ENCODE peak calls at places on chromosome 14, in five cellular contexts. Z is body of pancreas; C is tibial artery; V is activated CD8-positive, alpha-beta T cell treated with anti-CD3 and anti-CD28 coated beads for 36 hours; K is AG09319. M is an unnamed sample.

GRCh38 chr14:73008501-73008900 is 18.4 kb downstream of the ZFYVE1 start:
- DNase-seq in Z (no peak), K (no peak), V (no peak), C (no peak), M (no peak)

GRCh38 chr14:105867961-105868599 is 341.7 kb downstream of the TMEM121 start:
- DNase-seq in K (no peak), Z (peak), C (peak), V (no peak), M (no peak)

GRCh38 chr14:102415671-102416070 is 52.9 kb downstream of the TECPR2 start:
- DNase-seq in C (no peak), Z (no peak), K (no peak), V (no peak), M (no peak)

GRCh38 chr14:69097974-69098373 is 54.9 kb downstream of the DCAF5 start:
- DNase-seq in K (no peak), V (no peak), Z (no peak), C (no peak), M (no peak)

GRCh38 chr14:73743431-73743931 is 29.3 kb upstream of the PNMA1 start:
- DNase-seq in V (peak), Z (no peak), C (no peak), K (no peak), M (no peak)

GRCh38 chr14:89284368-89285058 is 132.5 kb downstream of the FOXN3 start:
- DNase-seq in K (peak), V (no peak), Z (peak), C (peak), M (no peak)

GRCh38 chr14:66119805-66120204 is 366.4 kb upstream of the CCDC196 start:
- DNase-seq in K (no peak), C (no peak), V (no peak), Z (no peak), M (no peak)

GRCh38 chr14:104373055-104373854 is 206.3 kb upstream of the C14orf180 start:
- DNase-seq in V (no peak), K (no peak), C (no peak), Z (no peak), M (no peak)

GRCh38 chr14:104927901-104928300 is 3.2 kb downstream of the PLD4 start:
- DNase-seq in V (no peak), C (no peak), K (no peak), Z (no peak), M (no peak)

GRCh38 chr14:34043627-34044372 is 92.9 kb upstream of the EGLN3 start:
- DNase-seq in Z (no peak), K (no peak), C (no peak), V (peak), M (no peak)

GRCh38 chr14:33307691-33308369 is 369.2 kb downstream of the NPAS3 start:
- DNase-seq in V (no peak), C (peak), Z (no peak), K (peak), M (no peak)

GRCh38 chr14:31835049-31835448 is 242.1 kb upstream of the ARHGAP5 start:
- DNase-seq in K (no peak), Z (no peak), C (no peak), V (no peak), M (no peak)

GRCh38 chr14:68482772-68483395 is 310.0 kb downstream of the ZFP36L1 start:
- DNase-seq in V (no peak), C (no peak), K (no peak), Z (no peak), M (no peak)

GRCh38 chr14:100872641-100873071 is 30.9 kb downstream of the RTL1 start:
- DNase-seq in V (no peak), C (peak), K (no peak), Z (no peak), M (no peak)

GRCh38 chr14:99689266-99690236 is 5.5 kb downstream of the CYP46A1 start:
- DNase-seq in K (no peak), Z (no peak), C (no peak), V (no peak), M (no peak)

GRCh38 chr14:67717048-67717447 is 15.4 kb downstream of the RDH12 start:
- DNase-seq in K (no peak), C (no peak), Z (no peak), V (no peak), M (no peak)

GRCh38 chr14:69654109-69654508 is 42.7 kb downstream of the SUSD6 start:
- DNase-seq in Z (no peak), K (no peak), V (no peak), C (no peak), M (peak)

GRCh38 chr14:104537613-104537988 is 42.0 kb upstream of the C14orf180 start:
- DNase-seq in C (no peak), V (no peak), Z (no peak), K (no peak), M (no peak)

GRCh38 chr14:53432378-53432802 is 279.3 kb upstream of the DDHD1 start:
- DNase-seq in C (no peak), K (no peak), Z (no peak), V (no peak), M (no peak)
- TF ChIP-seq CTCF in C (peak), K (peak), Z (peak), V (peak), M (peak)

GRCh38 chr14:45361727-45362126 is 108.7 kb upstream of the MIS18BP1 start:
- DNase-seq in C (no peak), K (no peak), Z (no peak), V (no peak), M (peak)

GRCh38 chr14:45359766-45360165 is 106.8 kb upstream of the MIS18BP1 start:
- DNase-seq in V (no peak), Z (no peak), K (no peak), C (no peak), M (no peak)

GRCh38 chr14:45362505-45362904 is 109.5 kb upstream of the MIS18BP1 start:
- DNase-seq in Z (no peak), C (no peak), V (no peak), K (no peak), M (no peak)

GRCh38 chr14:45364565-45364964 is 111.6 kb upstream of the MIS18BP1 start:
- DNase-seq in V (no peak), C (no peak), K (no peak), Z (no peak), M (no peak)
- TF ChIP-seq CTCF in V (no peak), C (no peak), K (no peak), Z (no peak), M (no peak)

GRCh38 chr14:49594347-49595089 is 4.2 kb upstream of the LRR1 start:
- DNase-seq in Z (peak), V (no peak), C (no peak), K (no peak), M (no peak)

GRCh38 chr14:49589387-49589786 is 3.2 kb upstream of the RPS29 start:
- DNase-seq in V (no peak), K (no peak), Z (no peak), C (no peak), M (no peak)

GRCh38 chr14:49598182-49598478 is 610 bp upstream of the LRR1 start:
- DNase-seq in Z (peak), K (no peak), C (no peak), V (no peak), M (peak)

GRCh38 chr14:49598479-49599301 is at the start of gene LRR1:
- DNase-seq in C (peak), K (no peak), V (peak), Z (peak), M (peak)

GRCh38 chr14:49593016-49593415 is 5.7 kb upstream of the LRR1 start:
- DNase-seq in Z (no peak), K (no peak), V (no peak), C (no peak), M (no peak)
- TF ChIP-seq CTCF in Z (no peak), K (no peak), V (no peak), C (no peak), M (no peak)

DNA sequence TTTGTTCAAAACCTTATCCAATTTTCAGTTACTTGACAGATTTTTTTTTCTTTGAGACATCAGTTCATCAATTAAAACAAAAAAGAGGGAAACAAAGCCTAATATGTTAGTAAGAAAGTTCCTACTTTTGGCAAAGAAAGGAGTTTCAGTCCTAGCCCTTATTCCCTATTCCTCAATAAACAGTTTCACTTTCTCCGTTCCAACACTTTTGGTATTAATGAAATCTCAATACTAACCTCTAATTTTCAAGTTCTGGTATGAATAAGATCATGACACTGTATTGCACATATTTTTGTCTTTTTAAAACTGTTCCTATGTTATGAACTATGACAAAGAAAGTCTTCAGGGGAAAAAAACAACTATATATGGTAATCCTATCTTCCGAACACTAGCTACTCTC is 48.4 kb downstream of the RPS6KA5 start:
- DNase-seq in Z (no peak), K (no peak), C (no peak), V (no peak), M (no peak)
- TF ChIP-seq CTCF in Z (no peak), K (no peak), C (no peak), V (no peak), M (no peak)

GRCh38 chr14:90396342-90397339 is at the start of gene CALM1:
- DNase-seq in V (peak), C (peak), Z (peak), K (peak), M (no peak)
- TF ChIP-seq CTCF in V (no peak), C (no peak), Z (no peak), K (no peak), M (no peak)

GRCh38 chr14:51548187-51548586 is 103.5 kb upstream of the FRMD6 start:
- DNase-seq in Z (no peak), K (no peak), V (no peak), C (no peak), M (no peak)

GRCh38 chr14:51552768-51553426 is 98.8 kb upstream of the FRMD6 start:
- DNase-seq in K (no peak), V (no peak), C (no peak), Z (peak), M (no peak)

GRCh38 chr14:51554339-51554920 is 97.3 kb upstream of the FRMD6 start:
- DNase-seq in V (no peak), K (peak), Z (no peak), C (no peak), M (peak)

GRCh38 chr14:51554953-51555352 is 96.8 kb upstream of the FRMD6 start:
- DNase-seq in C (no peak), K (no peak), Z (no peak), V (no peak), M (no peak)

GRCh38 chr14:51552275-51552674 is 99.4 kb upstream of the FRMD6 start:
- DNase-seq in K (no peak), V (no peak), C (no peak), Z (no peak), M (no peak)
- TF ChIP-seq CTCF in K (peak), V (no peak), C (no peak), Z (no peak), M (peak)

GRCh38 chr14:80493620-80494019 is 282.3 kb upstream of the DIO2 start:
- DNase-seq in K (peak), Z (no peak), V (no peak), C (no peak), M (no peak)
- TF ChIP-seq CTCF in K (peak), Z (no peak), V (no peak), C (no peak), M (no peak)

GRCh38 chr14:77140937-77141591 is 527 bp downstream of the ZDHHC22 start:
- DNase-seq in K (no peak), V (no peak), C (no peak), Z (no peak), M (no peak)
- TF ChIP-seq CTCF in K (peak), V (peak), C (peak), Z (peak), M (peak)